ENCODE peak calls at places on chromosomes 12 and 14, in eight cellular contexts. I is cardiac muscle cell, F is MM.1S, P is heart left ventricle, A is thyroid gland, G is AG04450, B is lung, H is cardiac fibroblast. U is an unnamed sample.

GRCh38 chr12:31491819-31492598 is 98.9 kb downstream of the DENND5B start:
- DNase-seq in G (peak; percentile 41), F (no peak), H (peak; percentile 88), P (no peak), I (peak; percentile 83), A (no peak), B (no peak), U (peak; percentile 83)

GRCh38 chr12:121875582-121875981 is 13.0 kb upstream of the PSMD9 start:
- DNase-seq in I (no peak), H (no peak), A (no peak), P (no peak), F (no peak), G (no peak), B (no peak), U (no peak)

GRCh38 chr12:28191018-28191595 is 851 bp downstream of the CCDC91 start:
- DNase-seq in A (no peak), B (peak; percentile 30), G (no peak), F (no peak), H (peak; percentile 78), I (no peak), P (peak; percentile 39), U (no peak)

GRCh38 chr12:103102225-103102744 is 144.8 kb downstream of the ASCL1 start:
- DNase-seq in H (no peak), A (no peak), F (peak; percentile 65), B (no peak), P (no peak), G (no peak), I (no peak), U (no peak)

GRCh38 chr12:65948320-65949008 is 124.2 kb downstream of the HMGA2 start:
- DNase-seq in P (peak; percentile 53), A (peak; percentile 90), F (no peak), H (peak; percentile 98), G (peak; percentile 84), I (peak; percentile 98), B (peak; percentile 51), U (peak; percentile 99)

GRCh38 chr14:98711453-98711852 is 560.5 kb downstream of the BCL11B start:
- DNase-seq in A (no peak), F (no peak), G (no peak), B (no peak), I (no peak), P (no peak), H (no peak), U (no peak)

GRCh38 chr14:61177279-61178225 is 103.6 kb downstream of the TMEM30B start:
- DNase-seq in P (no peak), H (peak; percentile 27), B (no peak), A (peak; percentile 80), F (no peak), G (no peak), I (no peak), U (no peak)

GRCh38 chr14:64059454-64060198 is 206.8 kb downstream of the SYNE2 start:
- DNase-seq in A (no peak), B (no peak), H (no peak), F (no peak), G (no peak), I (no peak), P (no peak), U (no peak)

GRCh38 chr12:122894173-122895121 is 1.5 kb downstream of the VPS37B start:
- DNase-seq in A (peak; percentile 76), B (peak; percentile 76), H (no peak), P (no peak), G (no peak), F (no peak), I (no peak), U (no peak)

GRCh38 chr12:122893208-122894151 is 2.4 kb downstream of the VPS37B start:
- DNase-seq in I (no peak), F (peak; percentile 59), A (peak; percentile 94), G (no peak), P (no peak), B (no peak), H (no peak), U (no peak)

GRCh38 chr12:122895290-122895689 is 634 bp downstream of the VPS37B start:
- DNase-seq in B (no peak), G (no peak), I (no peak), A (no peak), P (no peak), H (no peak), F (no peak), U (no peak)

GRCh38 chr12:122896662-122897061 is 738 bp upstream of the VPS37B start:
- DNase-seq in F (no peak), G (no peak), B (no peak), I (no peak), H (no peak), P (no peak), A (no peak), U (no peak)

DNA sequence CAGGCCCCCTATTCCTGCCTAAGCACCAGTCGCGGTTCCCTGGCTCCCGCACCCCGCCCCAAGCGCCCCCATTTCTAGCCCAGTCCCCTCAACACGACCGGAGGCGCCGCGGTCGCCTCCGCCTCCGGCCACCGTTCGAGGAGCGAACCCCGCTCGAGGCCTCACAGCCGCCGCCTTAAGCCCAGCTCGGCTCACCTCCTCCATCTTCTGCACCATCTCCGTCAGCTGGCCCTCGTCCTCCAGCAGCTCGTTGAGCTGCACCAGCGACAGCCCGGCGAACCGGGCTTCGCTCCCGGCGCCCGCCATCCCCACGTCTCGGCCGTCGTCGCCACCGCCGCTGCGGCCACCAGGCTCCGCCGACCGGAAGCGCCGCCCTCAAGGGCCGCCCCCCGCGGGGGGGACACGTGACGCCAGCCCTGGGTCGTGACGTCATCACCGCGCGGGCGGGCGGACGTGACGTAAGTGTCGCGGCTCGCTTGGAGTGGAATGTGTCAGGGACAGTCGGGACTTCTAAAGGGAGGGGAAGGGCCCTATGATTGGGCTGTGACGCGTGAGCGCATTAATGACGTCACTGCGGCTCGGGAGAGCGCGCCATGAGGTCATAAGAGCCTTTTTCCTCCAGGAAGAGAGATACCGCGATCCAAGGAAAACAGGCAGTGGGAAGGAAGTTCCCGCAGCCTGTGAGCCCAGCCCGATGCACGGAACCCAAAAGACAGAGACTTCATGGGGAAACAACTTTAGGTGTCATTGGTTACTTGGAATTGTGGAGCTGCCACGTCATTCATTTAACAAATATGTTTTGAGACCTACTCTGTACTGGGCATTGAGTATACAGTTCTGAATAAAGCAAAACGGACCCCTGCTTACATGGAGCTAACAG is at the start of gene VPS37B:
- DNase-seq in I (peak; percentile 92), H (peak; percentile 91), G (no peak), B (peak; percentile 82), P (peak; percentile 86), F (peak; percentile 61), A (peak; percentile 73), U (peak; percentile 90)
- TF ChIP-seq CTCF in I (no peak), H (no peak), G (no peak), B (no peak), P (no peak), F (no peak), A (no peak), U (no peak)

DNA sequence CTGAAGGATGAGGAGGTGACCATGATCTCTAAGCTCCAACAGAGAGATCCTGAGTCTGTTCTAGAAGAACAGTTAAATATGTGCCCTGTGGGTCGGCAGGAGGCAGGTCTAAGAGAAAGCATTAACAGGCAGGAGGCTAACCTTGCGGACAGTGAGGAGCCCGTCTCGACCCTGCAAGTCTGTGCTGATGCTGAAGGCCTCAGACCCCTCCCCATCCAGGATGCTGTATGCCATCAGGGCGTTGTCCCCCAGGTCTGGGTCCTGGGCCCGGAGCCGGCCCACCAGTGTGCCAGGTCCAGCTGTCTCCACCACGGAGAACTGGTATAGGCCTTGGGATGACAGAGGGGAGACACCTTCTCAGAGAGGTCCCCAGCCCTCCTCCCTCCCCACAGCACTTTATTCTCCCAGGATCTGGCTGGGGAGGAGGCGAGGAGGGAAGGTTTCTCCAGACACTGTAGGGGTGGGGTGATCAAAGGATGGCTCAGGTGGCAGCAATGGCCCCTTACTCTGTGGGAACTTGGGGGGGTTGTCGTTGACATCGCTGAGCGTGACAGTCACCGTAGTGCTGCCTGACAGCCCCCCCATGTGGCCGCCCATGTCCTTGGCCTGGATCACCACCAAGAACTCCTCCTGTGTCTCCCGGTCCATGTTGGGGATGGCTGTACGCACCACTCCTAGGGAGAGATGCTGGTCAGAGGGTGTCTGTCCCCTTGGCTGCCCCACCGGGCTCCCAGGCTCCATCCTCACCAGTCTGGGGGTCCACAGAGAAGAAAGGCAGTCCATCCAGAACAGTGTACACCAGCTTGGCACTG is 3.1 kb downstream of the CDH24 start:
- DNase-seq in P (no peak), G (no peak), I (no peak), F (no peak), H (peak; percentile 12), A (no peak), B (no peak), U (no peak)
- TF ChIP-seq CTCF in P (peak; percentile 25), G (no peak), I (peak; percentile 13), F (no peak), H (peak; percentile 27), A (no peak), B (no peak), U (peak; percentile 29)

GRCh38 chr14:101889898-101890297 is 74.5 kb upstream of the DYNC1H1 start:
- DNase-seq in P (no peak), F (no peak), G (no peak), H (peak; percentile 9), I (peak; percentile 15), A (no peak), B (no peak), U (peak; percentile 25)
- TF ChIP-seq CTCF in P (no peak), F (no peak), G (no peak), H (no peak), I (no peak), A (no peak), B (no peak), U (no peak)

GRCh38 chr14:54565236-54566151 is 1.4 kb upstream of the SAMD4A start:
- DNase-seq in F (peak; percentile 75), B (peak; percentile 93), I (peak; percentile 93), P (peak; percentile 97), G (peak; percentile 78), A (peak; percentile 96), H (peak; percentile 87), U (peak; percentile 87)
- TF ChIP-seq CTCF in F (no peak), B (no peak), I (peak; percentile 19), P (peak; percentile 21), G (no peak), A (no peak), H (no peak), U (peak; percentile 2)

DNA sequence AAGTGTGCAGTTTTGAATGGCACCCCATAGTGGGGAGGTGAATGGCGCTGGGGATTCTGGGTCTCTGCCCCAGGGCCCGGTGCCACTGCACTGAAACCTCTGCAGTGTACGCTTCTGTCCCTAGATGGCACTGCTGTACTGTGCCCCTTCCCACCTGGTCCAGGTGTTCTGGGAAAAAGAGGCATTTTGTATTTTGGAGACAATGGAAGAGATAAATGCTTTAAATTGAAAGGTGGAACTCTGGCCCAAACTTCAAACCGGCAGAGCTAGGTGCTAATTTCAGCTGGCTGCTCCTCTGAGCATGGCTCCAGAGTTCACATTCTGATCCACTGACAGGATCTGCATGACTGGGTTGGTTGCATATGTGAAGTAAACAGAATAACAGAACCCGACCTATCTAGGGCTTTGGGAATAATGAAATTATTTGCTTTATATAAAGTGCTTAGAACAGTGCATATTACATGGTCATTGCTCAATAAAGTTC is 52.2 kb downstream of the KRT80 start:
- DNase-seq in P (no peak), G (no peak), I (no peak), H (no peak), F (peak; percentile 61), B (no peak), A (peak; percentile 76), U (no peak)
- TF ChIP-seq CTCF in P (peak; percentile 50), G (peak; percentile 72), I (peak; percentile 64), H (peak; percentile 82), F (peak; percentile 91), B (peak; percentile 2), A (peak; percentile 43), U (peak; percentile 75)

GRCh38 chr14:90903101-90903500 is 86.9 kb upstream of the TTC7B start:
- DNase-seq in H (peak; percentile 75), B (no peak), I (peak; percentile 68), G (peak; percentile 15), F (peak; percentile 49), A (peak; percentile 68), P (peak; percentile 39), U (peak; percentile 73)
- TF ChIP-seq CTCF in H (peak; percentile 66), B (peak; percentile 76), I (peak; percentile 71), G (peak; percentile 72), F (peak; percentile 50), A (peak; percentile 32), P (peak; percentile 72), U (peak; percentile 71)

U was measured in fibroblast of pulmonary artery.